ENCODE peak calls at places on chromosomes 3 and 15, in six cellular contexts. X, R, W, V, H and K are unnamed samples.

GRCh38 chr15:100686725-100687488 is 84.5 kb downstream of the ASB7 start:
- DNase-seq in X (no peak), R (no peak), W (no peak), V (no peak), H (peak; percentile 81), K (no peak)

GRCh38 chr3:67715911-67716310 is 61.5 kb upstream of the SUCLG2 start:
- DNase-seq in X (no peak), R (no peak), W (no peak), V (no peak), H (no peak), K (no peak)

GRCh38 chr3:195908439-195909293 is at the start of gene TNK2:
- DNase-seq in X (no peak), R (no peak), W (no peak), V (no peak), H (peak; percentile 57), K (no peak)

GRCh38 chr15:35067501-35068347 is 17.4 kb downstream of the NANOGP8 start:
- DNase-seq in X (no peak), R (no peak), W (no peak), V (no peak), H (no peak), K (no peak)

GRCh38 chr15:44033894-44034293 is 161.2 kb downstream of the FRMD5 start:
- DNase-seq in X (no peak), R (no peak), W (no peak), V (no peak), H (peak; percentile 88), K (no peak)

GRCh38 chr3:177284383-177284881 is 87.2 kb upstream of the TBL1XR1 start:
- DNase-seq in X (peak; percentile 34), R (peak; percentile 23), W (no peak), V (peak; percentile 50), H (peak; percentile 28), K (no peak)

GRCh38 chr3:195040773-195041520 is 230.0 kb downstream of the XXYLT1 start:
- DNase-seq in X (no peak), R (no peak), W (no peak), V (peak; percentile 42), H (peak; percentile 65), K (no peak)

GRCh38 chr3:142907996-142908395 is 19.1 kb upstream of the PCOLCE2 start:
- DNase-seq in X (no peak), R (no peak), W (no peak), V (no peak), H (peak; percentile 69), K (no peak)

GRCh38 chr3:16841906-16842709 is 42.6 kb upstream of the PLCL2 start:
- DNase-seq in X (no peak), R (no peak), W (peak; percentile 30), V (no peak), H (peak; percentile 8), K (no peak)

GRCh38 chr3:141260131-141260927 is 28.7 kb downstream of the PXYLP1 start:
- DNase-seq in X (no peak), R (no peak), W (no peak), V (no peak), H (no peak), K (no peak)

GRCh38 chr3:10363935-10364334 is 43.0 kb upstream of the SEC13 start:
- DNase-seq in X (no peak), R (no peak), W (no peak), V (no peak), H (peak; percentile 61), K (no peak)

GRCh38 chr3:16366-16765 is 180.2 kb upstream of the CHL1 start:
- DNase-seq in X (no peak), R (no peak), W (no peak), V (no peak), H (no peak), K (no peak)

GRCh38 chr15:48358681-48359152 is 27.5 kb downstream of the DUT start:
- DNase-seq in X (no peak), R (no peak), W (no peak), V (peak; percentile 63), H (peak; percentile 77), K (no peak)

GRCh38 chr15:45776772-45777171 is 141.9 kb downstream of the SQOR start:
- DNase-seq in X (no peak), R (no peak), W (no peak), V (no peak), H (no peak), K (no peak)

GRCh38 chr15:56496635-56497034 is 31.7 kb upstream of the MNS1 start:
- DNase-seq in X (peak; percentile 42), R (peak; percentile 66), W (no peak), V (peak; percentile 73), H (peak; percentile 69), K (no peak)

GRCh38 chr15:69468241-69469121 is 15.9 kb downstream of the RPLP1 start:
- DNase-seq in X (no peak), R (no peak), W (peak; percentile 61), V (peak; percentile 71), H (peak; percentile 89), K (no peak)

GRCh38 chr3:75781079-75781745 is 4.1 kb downstream of the ZNF717 start:
- DNase-seq in X (no peak), R (no peak), W (no peak), V (no peak), H (no peak), K (no peak)

GRCh38 chr3:134312072-134312872 is 61.6 kb upstream of the RYK start:
- DNase-seq in X (no peak), R (peak; percentile 56), W (no peak), V (peak; percentile 8), H (peak; percentile 90), K (no peak)

GRCh38 chr15:58495836-58496501 is 64.2 kb downstream of the LIPC start:
- DNase-seq in X (no peak), R (no peak), W (no peak), V (no peak), H (no peak), K (no peak)

GRCh38 chr3:149395107-149396089 is 17.9 kb upstream of the TM4SF1 start:
- DNase-seq in X (no peak), R (no peak), W (no peak), V (peak; percentile 74), H (peak; percentile 80), K (no peak)

GRCh38 chr3:65777050-65777449 is 261.7 kb downstream of the MAGI1 start:
- DNase-seq in X (no peak), R (no peak), W (no peak), V (no peak), H (no peak), K (no peak)

GRCh38 chr15:59420986-59421618 is 16.9 kb upstream of the FAM81A start:
- DNase-seq in X (no peak), R (no peak), W (no peak), V (no peak), H (no peak), K (no peak)

GRCh38 chr3:148955544-148956346 is 35.6 kb upstream of the GYG1 start:
- DNase-seq in X (peak; percentile 62), R (no peak), W (no peak), V (peak; percentile 82), H (peak; percentile 92), K (no peak)

GRCh38 chr3:45366305-45366704 is 22.1 kb upstream of the LARS2 start:
- DNase-seq in X (no peak), R (no peak), W (no peak), V (no peak), H (no peak), K (no peak)

GRCh38 chr15:98660055-98660454 is 11.7 kb downstream of the IGF1R start:
- DNase-seq in X (no peak), R (no peak), W (no peak), V (no peak), H (no peak), K (no peak)

GRCh38 chr3:33186524-33187367 is 31.9 kb downstream of the SUSD5 start:
- DNase-seq in X (no peak), R (no peak), W (no peak), V (no peak), H (peak; percentile 50), K (no peak)

GRCh38 chr3:43790060-43790459 is 99.3 kb downstream of the ABHD5 start:
- DNase-seq in X (no peak), R (no peak), W (no peak), V (no peak), H (no peak), K (no peak)

GRCh38 chr15:80404719-80405553 is 754 bp downstream of the ARNT2 start:
- DNase-seq in X (peak; percentile 56), R (no peak), W (no peak), V (no peak), H (peak; percentile 3), K (no peak)

GRCh38 chr3:150213577-150213976 is 194.5 kb upstream of the TSC22D2 start:
- DNase-seq in X (no peak), R (no peak), W (no peak), V (no peak), H (no peak), K (no peak)

GRCh38 chr15:31364301-31365031 is 37.8 kb downstream of the KLF13 start:
- DNase-seq in X (no peak), R (no peak), W (no peak), V (no peak), H (peak; percentile 21), K (no peak)

GRCh38 chr15:85956515-85957275 is 123.0 kb upstream of the AGBL1 start:
- DNase-seq in X (no peak), R (no peak), W (no peak), V (peak; percentile 22), H (peak; percentile 39), K (no peak)

GRCh38 chr15:73691398-73691797 is 7.2 kb downstream of the CD276 start:
- DNase-seq in X (no peak), R (peak; percentile 52), W (no peak), V (no peak), H (no peak), K (no peak)

GRCh38 chr3:41338276-41338675 is 139.0 kb downstream of the CTNNB1 start:
- DNase-seq in X (no peak), R (no peak), W (no peak), V (no peak), H (peak; percentile 29), K (no peak)

GRCh38 chr15:58147151-58147550 is 9.0 kb downstream of the AQP9 start:
- DNase-seq in X (no peak), R (no peak), W (no peak), V (no peak), H (peak; percentile 60), K (no peak)

GRCh38 chr15:67063689-67064606 is 1.5 kb upstream of the SMAD3 start:
- DNase-seq in X (peak; percentile 69), R (peak; percentile 94), W (no peak), V (no peak), H (no peak), K (no peak)